ENCODE peak calls at places on chromosomes 12 and 14, in five cellular contexts. J is AML-193; N is PC-9; A is Panc1; I is CD4-positive, alpha-beta T cell. V is an unnamed sample.

GRCh38 chr12:77049767-77050353 is 15.5 kb downstream of the E2F7 start:
- DNase-seq in N (peak), I (no peak), J (peak), A (no peak), V (no peak)

GRCh38 chr14:66485910-66486421 is at the start of gene CCDC196:
- DNase-seq in J (no peak), A (no peak), N (no peak), I (no peak), V (no peak)

GRCh38 chr14:98926151-98926550 is 345.8 kb downstream of the BCL11B start:
- DNase-seq in J (no peak), I (peak), N (no peak), A (no peak), V (no peak)

GRCh38 chr12:121170581-121171260 is 38.0 kb downstream of the P2RX7 start:
- DNase-seq in I (no peak), J (no peak), A (no peak), N (peak), V (no peak)

GRCh38 chr14:101226265-101226602 is 322.7 kb upstream of the RTL1 start:
- DNase-seq in J (no peak), N (no peak), A (no peak), I (no peak), V (no peak)

GRCh38 chr12:104137175-104137901 is 672 bp downstream of the NFYB start:
- DNase-seq in N (peak), A (no peak), I (peak), J (peak), V (peak)

GRCh38 chr14:37594916-37595808 is at the start of the genes FOXA1 and TTC6:
- DNase-seq in A (no peak), N (peak), J (no peak), I (no peak), V (no peak)

GRCh38 chr14:103427485-103428443 is 42.5 kb downstream of the MARK3 start:
- DNase-seq in J (no peak), N (no peak), I (no peak), A (no peak), V (no peak)

GRCh38 chr14:96086032-96086431 is 46.9 kb downstream of the C14orf132 start:
- DNase-seq in N (peak), I (no peak), J (no peak), A (no peak), V (no peak)